ENCODE peak calls at places on chromosomes 13 and 19, in ten cellular contexts. One of them, this sample, is unnamed.

GRCh38 chr19:33434886-33435705 is 61.6 kb downstream of the CEBPG start:
- DNase-seq in B cell: no peak
- DNase-seq in lung: no peak
- DNase-seq in choroid plexus epithelial cell: peak
- DNase-seq in GM23338: no peak
- DNase-seq in AG09319: no peak
- DNase-seq in fibroblast of lung: peak
- DNase-seq in colonic mucosa: no peak
- DNase-seq in CD8-positive, alpha-beta T cell: no peak
- DNase-seq in natural killer cell: no peak
- DNase-seq in this sample: peak

GRCh38 chr19:40525234-40526051 is 51.2 kb upstream of the SHKBP1 start:
- DNase-seq in B cell: no peak
- DNase-seq in lung: no peak
- DNase-seq in choroid plexus epithelial cell: no peak
- DNase-seq in GM23338: no peak
- DNase-seq in AG09319: no peak
- DNase-seq in fibroblast of lung: no peak
- DNase-seq in colonic mucosa: no peak
- DNase-seq in CD8-positive, alpha-beta T cell: no peak
- DNase-seq in natural killer cell: no peak
- DNase-seq in this sample: no peak

GRCh38 chr13:101875717-101876393 is 423.4 kb downstream of the ITGBL1 start:
- DNase-seq in B cell: no peak
- DNase-seq in lung: no peak
- DNase-seq in choroid plexus epithelial cell: peak
- DNase-seq in GM23338: no peak
- DNase-seq in AG09319: peak
- DNase-seq in fibroblast of lung: peak
- DNase-seq in colonic mucosa: no peak
- DNase-seq in CD8-positive, alpha-beta T cell: no peak
- DNase-seq in natural killer cell: no peak
- DNase-seq in this sample: peak

GRCh38 chr13:28047784-28048388 is 52.5 kb downstream of the FLT3 start:
- DNase-seq in B cell: peak
- DNase-seq in lung: no peak
- DNase-seq in choroid plexus epithelial cell: peak
- DNase-seq in GM23338: no peak
- DNase-seq in AG09319: no peak
- DNase-seq in fibroblast of lung: peak
- DNase-seq in colonic mucosa: no peak
- DNase-seq in CD8-positive, alpha-beta T cell: no peak
- DNase-seq in natural killer cell: no peak
- DNase-seq in this sample: no peak

GRCh38 chr19:11736696-11737095 is 2.0 kb downstream of the ZNF823 start:
- DNase-seq in B cell: peak
- DNase-seq in lung: peak
- DNase-seq in choroid plexus epithelial cell: peak
- DNase-seq in GM23338: peak
- DNase-seq in AG09319: no peak
- DNase-seq in fibroblast of lung: peak
- DNase-seq in colonic mucosa: peak
- DNase-seq in CD8-positive, alpha-beta T cell: no peak
- DNase-seq in natural killer cell: no peak
- DNase-seq in this sample: peak

GRCh38 chr13:26721251-26721939 is 39.2 kb downstream of the GPR12 start:
- DNase-seq in B cell: no peak
- DNase-seq in lung: no peak
- DNase-seq in choroid plexus epithelial cell: peak
- DNase-seq in GM23338: no peak
- DNase-seq in AG09319: no peak
- DNase-seq in fibroblast of lung: no peak
- DNase-seq in colonic mucosa: no peak
- DNase-seq in CD8-positive, alpha-beta T cell: peak
- DNase-seq in natural killer cell: no peak
- DNase-seq in this sample: no peak

GRCh38 chr19:33273065-33273736 is 29.1 kb downstream of the CEBPA start:
- DNase-seq in B cell: no peak
- DNase-seq in lung: no peak
- DNase-seq in choroid plexus epithelial cell: no peak
- DNase-seq in GM23338: no peak
- DNase-seq in AG09319: no peak
- DNase-seq in fibroblast of lung: no peak
- DNase-seq in colonic mucosa: no peak
- DNase-seq in CD8-positive, alpha-beta T cell: no peak
- DNase-seq in natural killer cell: no peak
- DNase-seq in this sample: no peak

GRCh38 chr19:48319647-48320537 is 5.5 kb upstream of the EMP3 start:
- DNase-seq in B cell: peak
- DNase-seq in lung: peak
- DNase-seq in choroid plexus epithelial cell: peak
- DNase-seq in GM23338: peak
- DNase-seq in AG09319: peak
- DNase-seq in fibroblast of lung: peak
- DNase-seq in colonic mucosa: peak
- DNase-seq in CD8-positive, alpha-beta T cell: peak
- DNase-seq in natural killer cell: peak
- DNase-seq in this sample: peak

GRCh38 chr13:23140492-23140891 is 40.3 kb upstream of the SGCG start:
- DNase-seq in B cell: no peak
- DNase-seq in lung: no peak
- DNase-seq in choroid plexus epithelial cell: no peak
- DNase-seq in GM23338: no peak
- DNase-seq in AG09319: no peak
- DNase-seq in fibroblast of lung: no peak
- DNase-seq in colonic mucosa: no peak
- DNase-seq in CD8-positive, alpha-beta T cell: no peak
- DNase-seq in natural killer cell: no peak
- DNase-seq in this sample: no peak

GRCh38 chr13:106533101-106533939 is 2.1 kb downstream of the EFNB2 start:
- DNase-seq in B cell: peak
- DNase-seq in lung: peak
- DNase-seq in choroid plexus epithelial cell: peak
- DNase-seq in GM23338: peak
- DNase-seq in AG09319: peak
- DNase-seq in fibroblast of lung: peak
- DNase-seq in colonic mucosa: peak
- DNase-seq in CD8-positive, alpha-beta T cell: peak
- DNase-seq in natural killer cell: no peak
- DNase-seq in this sample: peak

GRCh38 chr13:94329754-94330551 is 149.5 kb downstream of the DCT start:
- DNase-seq in B cell: no peak
- DNase-seq in lung: no peak
- DNase-seq in choroid plexus epithelial cell: peak
- DNase-seq in GM23338: no peak
- DNase-seq in AG09319: peak
- DNase-seq in fibroblast of lung: peak
- DNase-seq in colonic mucosa: no peak
- DNase-seq in CD8-positive, alpha-beta T cell: no peak
- DNase-seq in natural killer cell: no peak
- DNase-seq in this sample: peak

GRCh38 chr13:94330552-94331071 is 148.9 kb downstream of the DCT start:
- DNase-seq in B cell: no peak
- DNase-seq in lung: no peak
- DNase-seq in choroid plexus epithelial cell: no peak
- DNase-seq in GM23338: no peak
- DNase-seq in AG09319: no peak
- DNase-seq in fibroblast of lung: no peak
- DNase-seq in colonic mucosa: no peak
- DNase-seq in CD8-positive, alpha-beta T cell: no peak
- DNase-seq in natural killer cell: no peak
- DNase-seq in this sample: no peak

GRCh38 chr13:94328336-94329041 is 151.0 kb downstream of the DCT start:
- DNase-seq in B cell: no peak
- DNase-seq in lung: no peak
- DNase-seq in choroid plexus epithelial cell: peak
- DNase-seq in GM23338: no peak
- DNase-seq in AG09319: no peak
- DNase-seq in fibroblast of lung: no peak
- DNase-seq in colonic mucosa: no peak
- DNase-seq in CD8-positive, alpha-beta T cell: no peak
- DNase-seq in natural killer cell: no peak
- DNase-seq in this sample: no peak

GRCh38 chr13:94327318-94327717 is 152.2 kb downstream of the DCT start:
- DNase-seq in B cell: peak
- DNase-seq in lung: no peak
- DNase-seq in choroid plexus epithelial cell: no peak
- DNase-seq in GM23338: peak
- DNase-seq in AG09319: no peak
- DNase-seq in fibroblast of lung: peak
- DNase-seq in colonic mucosa: no peak
- DNase-seq in CD8-positive, alpha-beta T cell: no peak
- DNase-seq in natural killer cell: no peak
- DNase-seq in this sample: no peak

DNA sequence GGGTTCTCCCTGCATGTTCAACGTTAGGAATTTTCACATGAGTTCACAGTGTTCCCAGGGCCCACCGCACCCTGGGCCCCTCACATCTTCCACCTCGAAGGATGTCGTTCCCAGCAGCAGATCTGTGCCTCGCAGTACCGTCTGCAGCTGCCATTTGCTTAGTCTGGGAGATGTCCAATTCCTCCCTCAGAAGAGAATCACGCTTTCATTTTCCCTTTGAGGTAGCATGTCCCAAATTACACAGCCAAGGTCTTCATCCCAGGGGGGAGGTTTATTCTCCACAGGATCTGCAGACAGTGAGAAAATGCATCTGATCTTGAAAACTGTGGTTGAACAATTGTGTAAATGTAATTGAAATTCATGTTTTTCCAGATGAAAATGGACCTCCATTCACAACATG is 150.2 kb downstream of the DCT start:
- DNase-seq in B cell: no peak
- DNase-seq in lung: no peak
- DNase-seq in choroid plexus epithelial cell: peak
- DNase-seq in GM23338: no peak
- DNase-seq in AG09319: no peak
- DNase-seq in fibroblast of lung: peak
- DNase-seq in colonic mucosa: no peak
- DNase-seq in CD8-positive, alpha-beta T cell: no peak
- DNase-seq in natural killer cell: no peak
- DNase-seq in this sample: peak
- TF ChIP-seq CTCF in B cell: no peak
- TF ChIP-seq CTCF in lung: no peak
- TF ChIP-seq CTCF in choroid plexus epithelial cell: no peak
- TF ChIP-seq CTCF in GM23338: no peak
- TF ChIP-seq CTCF in AG09319: no peak
- TF ChIP-seq CTCF in fibroblast of lung: no peak
- TF ChIP-seq CTCF in colonic mucosa: no peak
- TF ChIP-seq CTCF in CD8-positive, alpha-beta T cell: no peak
- TF ChIP-seq CTCF in natural killer cell: no peak
- TF ChIP-seq CTCF in this sample: no peak

GRCh38 chr13:30115257-30115600 is 192.1 kb downstream of the KATNAL1 start:
- DNase-seq in B cell: no peak
- DNase-seq in lung: no peak
- DNase-seq in choroid plexus epithelial cell: no peak
- DNase-seq in GM23338: no peak
- DNase-seq in AG09319: no peak
- DNase-seq in fibroblast of lung: no peak
- DNase-seq in colonic mucosa: no peak
- DNase-seq in CD8-positive, alpha-beta T cell: no peak
- DNase-seq in natural killer cell: no peak
- DNase-seq in this sample: no peak
- TF ChIP-seq CTCF in B cell: peak
- TF ChIP-seq CTCF in lung: no peak
- TF ChIP-seq CTCF in choroid plexus epithelial cell: no peak
- TF ChIP-seq CTCF in GM23338: no peak
- TF ChIP-seq CTCF in AG09319: no peak
- TF ChIP-seq CTCF in fibroblast of lung: peak
- TF ChIP-seq CTCF in colonic mucosa: peak
- TF ChIP-seq CTCF in CD8-positive, alpha-beta T cell: peak
- TF ChIP-seq CTCF in natural killer cell: no peak
- TF ChIP-seq CTCF in this sample: no peak

GRCh38 chr19:49811328-49811727 is 1.8 kb downstream of the FUZ start:
- DNase-seq in B cell: no peak
- DNase-seq in lung: no peak
- DNase-seq in choroid plexus epithelial cell: no peak
- DNase-seq in GM23338: no peak
- DNase-seq in AG09319: no peak
- DNase-seq in fibroblast of lung: no peak
- DNase-seq in colonic mucosa: no peak
- DNase-seq in CD8-positive, alpha-beta T cell: no peak
- DNase-seq in natural killer cell: no peak
- DNase-seq in this sample: no peak

GRCh38 chr19:49812452-49812996 is 568 bp downstream of the FUZ start:
- DNase-seq in B cell: no peak
- DNase-seq in lung: no peak
- DNase-seq in choroid plexus epithelial cell: no peak
- DNase-seq in GM23338: no peak
- DNase-seq in AG09319: no peak
- DNase-seq in fibroblast of lung: no peak
- DNase-seq in colonic mucosa: no peak
- DNase-seq in CD8-positive, alpha-beta T cell: no peak
- DNase-seq in natural killer cell: no peak
- DNase-seq in this sample: no peak

GRCh38 chr19:49809987-49810389 is 3.1 kb downstream of the FUZ start:
- DNase-seq in B cell: no peak
- DNase-seq in lung: no peak
- DNase-seq in choroid plexus epithelial cell: no peak
- DNase-seq in GM23338: no peak
- DNase-seq in AG09319: no peak
- DNase-seq in fibroblast of lung: no peak
- DNase-seq in colonic mucosa: no peak
- DNase-seq in CD8-positive, alpha-beta T cell: no peak
- DNase-seq in natural killer cell: no peak
- DNase-seq in this sample: no peak

GRCh38 chr19:49814010-49814409 is 918 bp upstream of the FUZ start:
- DNase-seq in B cell: no peak
- DNase-seq in lung: no peak
- DNase-seq in choroid plexus epithelial cell: no peak
- DNase-seq in GM23338: no peak
- DNase-seq in AG09319: no peak
- DNase-seq in fibroblast of lung: no peak
- DNase-seq in colonic mucosa: no peak
- DNase-seq in CD8-positive, alpha-beta T cell: no peak
- DNase-seq in natural killer cell: no peak
- DNase-seq in this sample: no peak

GRCh38 chr19:49812997-49813861 is at the start of gene FUZ:
- DNase-seq in B cell: peak
- DNase-seq in lung: peak
- DNase-seq in choroid plexus epithelial cell: peak
- DNase-seq in GM23338: peak
- DNase-seq in AG09319: peak
- DNase-seq in fibroblast of lung: peak
- DNase-seq in colonic mucosa: peak
- DNase-seq in CD8-positive, alpha-beta T cell: peak
- DNase-seq in natural killer cell: peak
- DNase-seq in this sample: peak
- TF ChIP-seq CTCF in B cell: peak
- TF ChIP-seq CTCF in lung: no peak
- TF ChIP-seq CTCF in choroid plexus epithelial cell: peak
- TF ChIP-seq CTCF in GM23338: peak
- TF ChIP-seq CTCF in AG09319: peak
- TF ChIP-seq CTCF in fibroblast of lung: peak
- TF ChIP-seq CTCF in colonic mucosa: no peak
- TF ChIP-seq CTCF in CD8-positive, alpha-beta T cell: no peak
- TF ChIP-seq CTCF in natural killer cell: no peak
- TF ChIP-seq CTCF in this sample: peak

DNA sequence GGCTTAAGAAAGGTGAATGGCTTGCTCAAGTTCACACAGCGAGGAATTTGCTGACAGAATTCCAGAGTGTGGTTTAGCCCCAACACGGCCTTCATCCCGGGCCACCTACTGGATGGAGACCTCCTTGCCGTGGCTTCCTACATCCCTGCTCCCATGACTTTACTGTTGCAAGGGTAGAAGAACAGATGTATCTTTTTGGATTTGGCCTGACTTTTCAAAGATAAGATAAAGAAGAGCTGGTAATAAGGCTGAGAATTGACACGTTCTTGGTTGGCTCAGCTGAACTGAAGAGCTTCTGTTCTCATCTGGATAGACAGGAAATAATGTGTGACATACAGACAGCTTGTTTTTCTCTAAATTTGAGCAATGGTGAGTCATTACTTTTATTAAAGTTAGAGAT is 113.1 kb downstream of the KLF5 start:
- DNase-seq in B cell: no peak
- DNase-seq in lung: no peak
- DNase-seq in choroid plexus epithelial cell: peak
- DNase-seq in GM23338: peak
- DNase-seq in AG09319: no peak
- DNase-seq in fibroblast of lung: peak
- DNase-seq in colonic mucosa: no peak
- DNase-seq in CD8-positive, alpha-beta T cell: no peak
- DNase-seq in natural killer cell: no peak
- DNase-seq in this sample: peak
- TF ChIP-seq CTCF in B cell: no peak
- TF ChIP-seq CTCF in lung: no peak
- TF ChIP-seq CTCF in choroid plexus epithelial cell: peak
- TF ChIP-seq CTCF in GM23338: peak
- TF ChIP-seq CTCF in AG09319: no peak
- TF ChIP-seq CTCF in fibroblast of lung: no peak
- TF ChIP-seq CTCF in colonic mucosa: no peak
- TF ChIP-seq CTCF in CD8-positive, alpha-beta T cell: no peak
- TF ChIP-seq CTCF in natural killer cell: no peak
- TF ChIP-seq CTCF in this sample: no peak

This sample was measured in fibroblast of villous mesenchyme.